ENCODE peak calls at places on chromosomes 11 and 22, in nine cellular contexts. One of them, this sample, is unnamed.

GRCh38 chr11:70128435-70128906 is 50.4 kb downstream of the ANO1 start:
- DNase-seq in DND-41: no peak
- DNase-seq in A549: peak; percentile 78
- DNase-seq in upper lobe of right lung: no peak
- DNase-seq in OCI-LY7: no peak
- DNase-seq in IMR-90: no peak
- DNase-seq in CD4-positive, alpha-beta T cell: no peak
- DNase-seq in PC-9: peak; percentile 78
- DNase-seq in Peyer's patch: no peak
- DNase-seq in this sample: no peak

GRCh38 chr11:114250993-114251796 is 45.0 kb upstream of the NNMT start:
- DNase-seq in DND-41: no peak
- DNase-seq in A549: no peak
- DNase-seq in upper lobe of right lung: no peak
- DNase-seq in OCI-LY7: no peak
- DNase-seq in IMR-90: no peak
- DNase-seq in CD4-positive, alpha-beta T cell: no peak
- DNase-seq in PC-9: no peak
- DNase-seq in Peyer's patch: no peak
- DNase-seq in this sample: no peak

GRCh38 chr11:6618117-6619020 is 853 bp downstream of the TPP1 start:
- DNase-seq in DND-41: no peak
- DNase-seq in A549: no peak
- DNase-seq in upper lobe of right lung: peak; percentile 65
- DNase-seq in OCI-LY7: peak; percentile 12
- DNase-seq in IMR-90: peak; percentile 90
- DNase-seq in CD4-positive, alpha-beta T cell: peak; percentile 68
- DNase-seq in PC-9: no peak
- DNase-seq in Peyer's patch: peak; percentile 82
- DNase-seq in this sample: peak; percentile 21

GRCh38 chr11:44033856-44034255 is 13.9 kb upstream of the ACCSL start:
- DNase-seq in DND-41: no peak
- DNase-seq in A549: no peak
- DNase-seq in upper lobe of right lung: no peak
- DNase-seq in OCI-LY7: no peak
- DNase-seq in IMR-90: no peak
- DNase-seq in CD4-positive, alpha-beta T cell: no peak
- DNase-seq in PC-9: no peak
- DNase-seq in Peyer's patch: no peak
- DNase-seq in this sample: no peak

GRCh38 chr11:2301631-2302272 is at the start of the genes C11orf21 and TSPAN32:
- DNase-seq in DND-41: no peak
- DNase-seq in A549: no peak
- DNase-seq in upper lobe of right lung: peak; percentile 81
- DNase-seq in OCI-LY7: peak; percentile 37
- DNase-seq in IMR-90: peak; percentile 3
- DNase-seq in CD4-positive, alpha-beta T cell: peak; percentile 60
- DNase-seq in PC-9: no peak
- DNase-seq in Peyer's patch: peak; percentile 82
- DNase-seq in this sample: no peak

GRCh38 chr22:28429711-28430110 is 249.9 kb downstream of the TTC28 start:
- DNase-seq in DND-41: no peak
- DNase-seq in A549: no peak
- DNase-seq in upper lobe of right lung: no peak
- DNase-seq in OCI-LY7: no peak
- DNase-seq in IMR-90: no peak
- DNase-seq in CD4-positive, alpha-beta T cell: no peak
- DNase-seq in PC-9: no peak
- DNase-seq in Peyer's patch: no peak
- DNase-seq in this sample: no peak

GRCh38 chr22:46274381-46274780 is 6.6 kb downstream of the TTC38 start:
- DNase-seq in DND-41: no peak
- DNase-seq in A549: no peak
- DNase-seq in upper lobe of right lung: no peak
- DNase-seq in OCI-LY7: no peak
- DNase-seq in IMR-90: no peak
- DNase-seq in CD4-positive, alpha-beta T cell: no peak
- DNase-seq in PC-9: no peak
- DNase-seq in Peyer's patch: no peak
- DNase-seq in this sample: no peak

GRCh38 chr22:28051787-28052356 is 132.8 kb upstream of the PITPNB start:
- DNase-seq in DND-41: peak; percentile 61
- DNase-seq in A549: peak; percentile 53
- DNase-seq in upper lobe of right lung: peak; percentile 82
- DNase-seq in OCI-LY7: peak; percentile 29
- DNase-seq in IMR-90: peak; percentile 61
- DNase-seq in CD4-positive, alpha-beta T cell: no peak
- DNase-seq in PC-9: peak; percentile 46
- DNase-seq in Peyer's patch: peak; percentile 31
- DNase-seq in this sample: no peak

GRCh38 chr22:32237021-32237420 is 18.1 kb downstream of the SLC5A4 start:
- DNase-seq in DND-41: no peak
- DNase-seq in A549: no peak
- DNase-seq in upper lobe of right lung: no peak
- DNase-seq in OCI-LY7: no peak
- DNase-seq in IMR-90: no peak
- DNase-seq in CD4-positive, alpha-beta T cell: no peak
- DNase-seq in PC-9: no peak
- DNase-seq in Peyer's patch: no peak
- DNase-seq in this sample: no peak

GRCh38 chr11:62682518-62682917 is 3.6 kb upstream of the UBXN1 start:
- DNase-seq in DND-41: no peak
- DNase-seq in A549: no peak
- DNase-seq in upper lobe of right lung: no peak
- DNase-seq in OCI-LY7: no peak
- DNase-seq in IMR-90: no peak
- DNase-seq in CD4-positive, alpha-beta T cell: no peak
- DNase-seq in PC-9: no peak
- DNase-seq in Peyer's patch: no peak
- DNase-seq in this sample: no peak

GRCh38 chr11:62678770-62679696 is at the start of gene UBXN1:
- DNase-seq in DND-41: peak; percentile 90
- DNase-seq in A549: peak; percentile 87
- DNase-seq in upper lobe of right lung: peak; percentile 94
- DNase-seq in OCI-LY7: peak; percentile 87
- DNase-seq in IMR-90: peak; percentile 83
- DNase-seq in CD4-positive, alpha-beta T cell: peak; percentile 82
- DNase-seq in PC-9: peak; percentile 80
- DNase-seq in Peyer's patch: peak; percentile 87
- DNase-seq in this sample: peak; percentile 88

GRCh38 chr11:62677709-62678108 is 1.2 kb downstream of the UBXN1 start:
- DNase-seq in DND-41: no peak
- DNase-seq in A549: no peak
- DNase-seq in upper lobe of right lung: no peak
- DNase-seq in OCI-LY7: no peak
- DNase-seq in IMR-90: no peak
- DNase-seq in CD4-positive, alpha-beta T cell: no peak
- DNase-seq in PC-9: no peak
- DNase-seq in Peyer's patch: no peak
- DNase-seq in this sample: no peak

GRCh38 chr11:62678433-62678769 is 472 bp downstream of the UBXN1 start:
- DNase-seq in DND-41: no peak
- DNase-seq in A549: no peak
- DNase-seq in upper lobe of right lung: no peak
- DNase-seq in OCI-LY7: no peak
- DNase-seq in IMR-90: no peak
- DNase-seq in CD4-positive, alpha-beta T cell: no peak
- DNase-seq in PC-9: no peak
- DNase-seq in Peyer's patch: no peak
- DNase-seq in this sample: no peak

GRCh38 chr11:62680825-62681240 is 2.0 kb upstream of the UBXN1 start:
- DNase-seq in DND-41: peak; percentile 61
- DNase-seq in A549: peak; percentile 88
- DNase-seq in upper lobe of right lung: no peak
- DNase-seq in OCI-LY7: peak; percentile 85
- DNase-seq in IMR-90: peak; percentile 87
- DNase-seq in CD4-positive, alpha-beta T cell: no peak
- DNase-seq in PC-9: peak; percentile 45
- DNase-seq in Peyer's patch: no peak
- DNase-seq in this sample: no peak
- H3K27ac ChIP-seq in DND-41: no peak overlapping the region
- H3K27ac ChIP-seq in A549: peak overlapping the region; percentile 50
- H3K27ac ChIP-seq in upper lobe of right lung: no peak overlapping the region
- H3K27ac ChIP-seq in OCI-LY7: peak overlapping the region; percentile 39
- H3K27ac ChIP-seq in IMR-90: peak overlapping the region; percentile 12
- H3K27ac ChIP-seq in CD4-positive, alpha-beta T cell: no peak overlapping the region
- H3K27ac ChIP-seq in PC-9: no peak overlapping the region
- H3K27ac ChIP-seq in Peyer's patch: no peak overlapping the region
- H3K27ac ChIP-seq in this sample: peak overlapping the region; percentile 13

DNA sequence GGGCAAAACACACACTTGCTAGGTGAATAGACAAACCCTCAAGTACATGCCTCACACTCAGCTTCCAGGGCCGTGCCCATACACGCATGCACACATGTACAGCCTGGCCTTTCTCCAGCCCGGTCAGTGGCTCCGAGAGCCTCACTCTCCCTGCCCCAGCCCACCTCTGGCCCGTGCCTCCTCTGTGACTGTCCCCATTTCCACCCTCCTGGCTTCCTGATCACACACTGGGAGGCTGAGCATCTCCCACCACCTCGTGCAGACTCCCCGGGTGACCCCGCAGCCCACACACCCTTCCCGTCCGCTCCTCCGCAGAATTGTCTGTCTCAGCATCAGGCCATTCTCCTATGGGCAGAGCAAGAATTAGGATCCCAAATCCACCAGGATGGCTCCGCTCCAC is 634.1 kb downstream of the TBC1D22A start:
- DNase-seq in DND-41: no peak
- DNase-seq in A549: no peak
- DNase-seq in upper lobe of right lung: peak; percentile 51
- DNase-seq in OCI-LY7: no peak
- DNase-seq in IMR-90: no peak
- DNase-seq in CD4-positive, alpha-beta T cell: no peak
- DNase-seq in PC-9: no peak
- DNase-seq in Peyer's patch: no peak
- DNase-seq in this sample: no peak
- H3K9me3 ChIP-seq in DND-41: no peaks in the 10 kb centered on the region
- H3K9me3 ChIP-seq in A549: no peaks in the 10 kb centered on the region
- H3K9me3 ChIP-seq in upper lobe of right lung: no peaks in the 10 kb centered on the region
- H3K9me3 ChIP-seq in OCI-LY7: no peaks in the 10 kb centered on the region
- H3K9me3 ChIP-seq in IMR-90: peaks cover 31% of the 10 kb centered on the region
- H3K9me3 ChIP-seq in CD4-positive, alpha-beta T cell: no peaks in the 10 kb centered on the region
- H3K9me3 ChIP-seq in PC-9: no peaks in the 10 kb centered on the region
- H3K9me3 ChIP-seq in Peyer's patch: no peaks in the 10 kb centered on the region
- H3K9me3 ChIP-seq in this sample: no peaks in the 10 kb centered on the region

DNA sequence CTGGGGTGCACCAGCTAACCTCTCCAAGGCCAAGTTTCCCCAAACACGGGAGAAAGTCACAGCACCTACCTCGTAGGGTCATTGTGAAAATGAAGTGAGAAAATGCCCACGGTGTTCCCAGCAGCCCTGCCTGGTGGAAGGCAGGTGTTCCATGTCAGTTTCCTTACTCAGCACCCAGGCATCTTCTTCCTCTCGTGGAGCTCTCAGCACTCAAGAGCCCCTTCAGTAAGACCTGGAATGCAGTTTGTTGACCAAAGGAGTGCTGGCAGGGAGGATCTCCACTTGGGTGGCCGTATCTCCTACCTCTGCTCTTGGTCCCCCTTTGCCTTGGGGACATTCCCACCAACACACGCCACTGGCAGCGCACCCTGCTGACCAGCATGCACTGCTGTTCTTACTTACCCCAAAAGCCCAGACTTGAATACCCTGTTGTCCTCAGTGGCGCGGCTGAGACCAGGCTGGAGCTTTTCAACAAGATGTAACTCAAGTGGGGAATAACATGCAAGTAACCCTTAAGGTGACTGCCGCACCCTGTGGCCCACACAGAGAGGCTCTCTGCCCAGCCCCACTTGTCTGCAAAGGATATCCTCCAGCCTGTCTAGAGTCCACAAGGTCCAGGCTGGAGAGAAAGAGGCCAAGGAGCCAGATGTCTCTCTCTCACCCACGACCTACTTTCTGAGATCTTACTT is 201.2 kb upstream of the TMEM45B start:
- DNase-seq in DND-41: no peak
- DNase-seq in A549: no peak
- DNase-seq in upper lobe of right lung: no peak
- DNase-seq in OCI-LY7: no peak
- DNase-seq in IMR-90: no peak
- DNase-seq in CD4-positive, alpha-beta T cell: no peak
- DNase-seq in PC-9: no peak
- DNase-seq in Peyer's patch: no peak
- DNase-seq in this sample: no peak
- TF ChIP-seq CTCF in DND-41: no peak
- TF ChIP-seq CTCF in A549: no peak
- TF ChIP-seq CTCF in upper lobe of right lung: no peak
- TF ChIP-seq CTCF in OCI-LY7: no peak
- TF ChIP-seq CTCF in IMR-90: no peak
- TF ChIP-seq CTCF in CD4-positive, alpha-beta T cell: no peak
- TF ChIP-seq CTCF in PC-9: no peak
- TF ChIP-seq CTCF in Peyer's patch: no peak
- TF ChIP-seq CTCF in this sample: no peak

GRCh38 chr22:49101225-49101624 is 726.4 kb downstream of the BRD1 start:
- DNase-seq in DND-41: no peak
- DNase-seq in A549: no peak
- DNase-seq in upper lobe of right lung: peak; percentile 41
- DNase-seq in OCI-LY7: no peak
- DNase-seq in IMR-90: no peak
- DNase-seq in CD4-positive, alpha-beta T cell: no peak
- DNase-seq in PC-9: no peak
- DNase-seq in Peyer's patch: no peak
- DNase-seq in this sample: peak; percentile 13
- H3K27ac ChIP-seq in DND-41: no peak overlapping the region
- H3K27ac ChIP-seq in A549: no peak overlapping the region
- H3K27ac ChIP-seq in upper lobe of right lung: no peak overlapping the region
- H3K27ac ChIP-seq in OCI-LY7: no peak overlapping the region
- H3K27ac ChIP-seq in IMR-90: no peak overlapping the region
- H3K27ac ChIP-seq in CD4-positive, alpha-beta T cell: no peak overlapping the region
- H3K27ac ChIP-seq in PC-9: no peak overlapping the region
- H3K27ac ChIP-seq in Peyer's patch: no peak overlapping the region
- H3K27ac ChIP-seq in this sample: no peak overlapping the region

GRCh38 chr22:47333625-47334024 is 571.2 kb downstream of the TBC1D22A start:
- DNase-seq in DND-41: no peak
- DNase-seq in A549: peak; percentile 55
- DNase-seq in upper lobe of right lung: no peak
- DNase-seq in OCI-LY7: no peak
- DNase-seq in IMR-90: peak; percentile 71
- DNase-seq in CD4-positive, alpha-beta T cell: no peak
- DNase-seq in PC-9: peak; percentile 19
- DNase-seq in Peyer's patch: no peak
- DNase-seq in this sample: no peak
- H3K9me3 ChIP-seq in DND-41: no peaks in the 10 kb centered on the region
- H3K9me3 ChIP-seq in A549: peaks cover 9% of the 10 kb centered on the region
- H3K9me3 ChIP-seq in upper lobe of right lung: no peaks in the 10 kb centered on the region
- H3K9me3 ChIP-seq in OCI-LY7: no peaks in the 10 kb centered on the region
- H3K9me3 ChIP-seq in IMR-90: peaks cover 7% of the 10 kb centered on the region
- H3K9me3 ChIP-seq in CD4-positive, alpha-beta T cell: no peaks in the 10 kb centered on the region
- H3K9me3 ChIP-seq in PC-9: no peaks in the 10 kb centered on the region
- H3K9me3 ChIP-seq in Peyer's patch: no peaks in the 10 kb centered on the region
- H3K9me3 ChIP-seq in this sample: no peaks in the 10 kb centered on the region

GRCh38 chr11:132802932-132803331 is 729.4 kb downstream of the OPCML start:
- DNase-seq in DND-41: no peak
- DNase-seq in A549: no peak
- DNase-seq in upper lobe of right lung: no peak
- DNase-seq in OCI-LY7: no peak
- DNase-seq in IMR-90: no peak
- DNase-seq in CD4-positive, alpha-beta T cell: no peak
- DNase-seq in PC-9: no peak
- DNase-seq in Peyer's patch: no peak
- DNase-seq in this sample: no peak

GRCh38 chr11:132804258-132804657 is 728.0 kb downstream of the OPCML start:
- DNase-seq in DND-41: no peak
- DNase-seq in A549: no peak
- DNase-seq in upper lobe of right lung: no peak
- DNase-seq in OCI-LY7: no peak
- DNase-seq in IMR-90: no peak
- DNase-seq in CD4-positive, alpha-beta T cell: no peak
- DNase-seq in PC-9: no peak
- DNase-seq in Peyer's patch: no peak
- DNase-seq in this sample: no peak

GRCh38 chr11:132803436-132803835 is 728.9 kb downstream of the OPCML start:
- DNase-seq in DND-41: no peak
- DNase-seq in A549: no peak
- DNase-seq in upper lobe of right lung: no peak
- DNase-seq in OCI-LY7: no peak
- DNase-seq in IMR-90: peak; percentile 32
- DNase-seq in CD4-positive, alpha-beta T cell: no peak
- DNase-seq in PC-9: no peak
- DNase-seq in Peyer's patch: no peak
- DNase-seq in this sample: no peak
- TF ChIP-seq CTCF in DND-41: no peak
- TF ChIP-seq CTCF in A549: no peak
- TF ChIP-seq CTCF in upper lobe of right lung: no peak
- TF ChIP-seq CTCF in OCI-LY7: no peak
- TF ChIP-seq CTCF in IMR-90: no peak
- TF ChIP-seq CTCF in CD4-positive, alpha-beta T cell: no peak
- TF ChIP-seq CTCF in PC-9: no peak
- TF ChIP-seq CTCF in Peyer's patch: no peak
- TF ChIP-seq CTCF in this sample: no peak

This sample was measured in RWPE2.